ENCODE peak calls at places on chromosomes 7 and 10, in four cellular contexts. Q is heart left ventricle, Z is DMS153, V is left cardiac atrium. X is an unnamed sample.

GRCh38 chr7:154484943-154485342 is 432.7 kb downstream of the DPP6 start:
- DNase-seq in V (no peak), Q (no peak), Z (no peak), X (no peak)

GRCh38 chr7:39589323-39590111 is 23.3 kb downstream of the YAE1 start:
- DNase-seq in V (no peak), Q (peak), Z (peak), X (peak)

GRCh38 chr7:54904130-54904529 is 114.7 kb upstream of the EGFR start:
- DNase-seq in Q (peak), V (no peak), Z (no peak), X (no peak)

GRCh38 chr7:8433477-8434289 is at the start of gene NXPH1:
- DNase-seq in V (no peak), Q (no peak), Z (peak), X (no peak)

GRCh38 chr7:115340828-115341227 is 418.9 kb downstream of the MDFIC start:
- DNase-seq in Q (no peak), Z (no peak), V (no peak), X (no peak)

GRCh38 chr10:24468281-24468751 is 255.4 kb downstream of the ARHGAP21 start:
- DNase-seq in Z (no peak), V (no peak), Q (no peak), X (no peak)

GRCh38 chr7:114852275-114852674 is 69.6 kb upstream of the MDFIC start:
- DNase-seq in V (no peak), Z (no peak), Q (no peak), X (no peak)

GRCh38 chr10:124562425-124563060 is 100.9 kb downstream of the LHPP start:
- DNase-seq in Z (no peak), V (peak), Q (no peak), X (no peak)

GRCh38 chr7:20083781-20084180 is 133.4 kb downstream of the MACC1 start:
- DNase-seq in Z (no peak), V (no peak), Q (no peak), X (no peak)

GRCh38 chr7:4734587-4735365 is 40.6 kb upstream of the AP5Z1 start:
- DNase-seq in V (no peak), Z (no peak), Q (no peak), X (no peak)

X was measured in activated CD4-positive, CD25-positive, alpha-beta regulatory T cell treated with anti-CD3 and anti-CD28 coated beads, Interleukin-2, amount 50 U/mL, for 16 hours.